ENCODE peak calls at places on chromosomes 6 and 20, in four cellular contexts. E is naive thymus-derived CD4-positive, alpha-beta T cell; S is HCT116; Y is fibroblast of lung. O is an unnamed sample.

GRCh38 chr20:17818187-17818586 is 118.4 kb downstream of the BANF2 start:
- DNase-seq in S (no peak), E (no peak), Y (no peak), O (no peak)

GRCh38 chr6:141351721-141352120 is 781.0 kb upstream of the GJE1 start:
- DNase-seq in S (no peak), E (no peak), Y (no peak), O (no peak)

GRCh38 chr6:79895382-79896100 is 51.8 kb downstream of the ELOVL4 start:
- DNase-seq in S (no peak), Y (no peak), E (no peak), O (no peak)

GRCh38 chr20:24955045-24955444 is 6.0 kb downstream of the CST7 start:
- DNase-seq in E (peak; percentile 33), S (no peak), Y (no peak), O (no peak)

GRCh38 chr20:380763-381580 is 412 bp downstream of the TRIB3 start:
- DNase-seq in Y (peak; percentile 75), E (peak; percentile 47), S (peak; percentile 76), O (no peak)

GRCh38 chr20:46964299-46965123 is 69.9 kb downstream of the EYA2 start:
- DNase-seq in E (no peak), S (no peak), Y (no peak), O (no peak)

GRCh38 chr6:11918739-11919605 is 93.1 kb upstream of the HIVEP1 start:
- DNase-seq in Y (no peak), E (no peak), S (no peak), O (no peak)

GRCh38 chr6:113522376-113522775 is 334.8 kb upstream of the MARCKS start:
- DNase-seq in S (no peak), Y (no peak), E (no peak), O (no peak)

GRCh38 chr6:154370545-154370944 is 13.9 kb upstream of the IPCEF1 start:
- DNase-seq in E (peak; percentile 24), S (peak; percentile 18), Y (peak; percentile 71), O (no peak)

GRCh38 chr6:28264834-28265401 is 2.0 kb upstream of the ZSCAN26 start:
- DNase-seq in E (no peak), S (no peak), Y (no peak), O (no peak)

GRCh38 chr20:38139919-38140753 is 24.9 kb downstream of the TGM2 start:
- DNase-seq in S (no peak), E (no peak), Y (peak; percentile 42), O (no peak)
- H3K27ac ChIP-seq in S (no peak overlapping the region), E (no peak overlapping the region), Y (no peak overlapping the region), O (no peak overlapping the region)

GRCh38 chr6:37560737-37561103 is 61.0 kb upstream of the CCDC167 start:
- DNase-seq in E (no peak), Y (no peak), S (no peak), O (no peak)
- H3K4me3 ChIP-seq in E (no peak overlapping the region), Y (no peak overlapping the region), S (no peak overlapping the region), O (no peak overlapping the region)

DNA sequence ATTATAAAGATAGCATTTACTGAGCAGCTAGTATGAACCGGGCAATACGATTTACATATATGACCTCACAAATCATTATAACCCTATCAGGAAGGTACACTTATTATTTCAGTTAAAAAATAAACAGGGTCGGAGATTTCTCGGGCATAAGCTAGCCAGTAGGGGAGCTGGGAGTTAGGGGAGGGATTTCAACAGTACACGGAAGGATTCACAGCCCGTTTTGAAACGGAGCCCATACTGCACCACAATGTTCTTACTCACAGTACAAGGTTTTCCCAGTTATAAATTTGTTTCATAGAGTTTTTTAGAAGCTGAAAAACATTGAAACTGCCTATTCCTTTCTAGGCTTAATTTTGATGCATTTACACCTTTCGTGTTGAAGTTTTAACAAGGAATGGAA is 607.1 kb downstream of the HDGFL1 start:
- DNase-seq in E (no peak), Y (no peak), S (no peak), O (no peak)
- H3K27ac ChIP-seq in E (no peak overlapping the region), Y (peak overlapping the region; percentile 89), S (no peak overlapping the region), O (no peak overlapping the region)

GRCh38 chr20:34980543-34981213 is 25.0 kb downstream of the MYH7B start:
- DNase-seq in Y (peak; percentile 33), S (no peak), E (no peak), O (no peak)
- H3K4me3 ChIP-seq in Y (no peak overlapping the region), S (no peak overlapping the region), E (no peak overlapping the region), O (no peak overlapping the region)

DNA sequence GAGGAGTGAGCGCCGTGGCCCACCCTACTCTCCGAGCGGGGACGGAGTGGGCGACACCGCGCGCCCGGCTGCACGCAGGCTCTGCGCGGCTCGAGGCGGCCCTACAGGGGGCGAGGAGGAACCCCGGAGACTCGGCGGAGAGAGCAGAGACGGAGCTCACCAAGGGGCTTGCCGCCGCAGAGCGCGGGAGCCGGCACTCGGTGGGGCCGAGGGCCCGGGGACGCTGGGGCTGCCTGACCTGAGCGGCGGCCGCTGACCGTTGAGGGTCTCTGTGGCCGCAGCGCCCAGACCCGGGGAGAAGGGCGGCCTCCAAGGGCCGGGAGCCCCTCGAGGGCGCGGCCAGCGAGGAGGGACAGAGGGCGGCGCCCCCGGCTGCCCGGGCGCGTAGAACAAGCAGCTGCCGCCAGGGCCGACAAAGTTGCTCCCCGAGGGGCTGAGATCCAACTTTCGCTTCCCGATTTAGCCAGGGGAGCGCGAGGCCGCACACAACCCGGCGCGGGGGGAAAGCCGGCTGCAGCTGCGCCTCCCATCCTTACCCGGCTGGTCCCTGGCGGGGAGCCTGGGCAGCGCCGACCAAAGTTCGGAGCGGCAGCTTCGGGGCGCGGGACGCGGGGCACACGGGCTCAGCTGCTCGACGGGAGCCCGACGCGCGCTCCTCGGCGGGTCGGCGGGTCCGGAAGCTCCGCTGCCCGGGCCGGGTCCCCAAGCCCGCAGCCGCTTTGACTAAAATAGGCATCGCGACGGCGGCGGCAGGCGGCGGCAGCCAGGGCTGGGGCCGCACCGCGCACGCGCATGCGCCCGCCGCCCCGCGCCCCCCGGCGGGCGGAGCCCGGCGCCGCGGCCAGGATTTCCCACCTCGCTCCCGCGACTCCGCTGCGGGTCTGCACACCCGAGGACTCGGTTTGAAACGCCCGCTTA is 43.1 kb downstream of the POPDC3 start:
- DNase-seq in S (no peak), Y (peak; percentile 60), E (peak; percentile 2), O (peak; percentile 26)
- H3K27ac ChIP-seq in S (no peak overlapping the region), Y (peak overlapping the region; percentile 69), E (no peak overlapping the region), O (peak overlapping the region; percentile 34)

GRCh38 chr6:129774697-129775447 is 64.9 kb upstream of the ARHGAP18 start:
- DNase-seq in Y (peak; percentile 85), S (peak; percentile 68), E (peak; percentile 11), O (peak; percentile 52)
- H3K4me3 ChIP-seq in Y (peak overlapping the region; percentile 15), S (peak overlapping the region; percentile 34), E (no peak overlapping the region), O (no peak overlapping the region)